ENCODE peak calls at places on chromosomes 12 and 14, in four cellular contexts. W is cardiac muscle cell, F is mesendoderm, B is H9. E is an unnamed sample.

GRCh38 chr14:69077841-69078240 is 75.1 kb downstream of the DCAF5 start:
- DNase-seq in W (peak), F (peak), B (no peak), E (no peak)

GRCh38 chr14:74634964-74635363 is 22.9 kb upstream of the LTBP2 start:
- DNase-seq in W (no peak), F (no peak), B (no peak), E (no peak)

GRCh38 chr14:36254020-36254614 is 66.3 kb downstream of the MBIP start:
- DNase-seq in W (peak), F (peak), B (peak), E (no peak)

GRCh38 chr12:111596985-111597730 is 2.0 kb downstream of the ATXN2 start:
- DNase-seq in W (peak), F (peak), B (peak), E (peak)

GRCh38 chr12:113158439-113159203 is 9.1 kb downstream of the CFAP73 start:
- DNase-seq in W (no peak), F (no peak), B (no peak), E (no peak)

GRCh38 chr12:4824415-4824814 is 85.3 kb upstream of the KCNA1 start:
- DNase-seq in W (peak), F (peak), B (no peak), E (no peak)

GRCh38 chr12:104722541-104723534 is 235.3 kb downstream of the SLC41A2 start:
- DNase-seq in W (no peak), F (peak), B (no peak), E (no peak)

GRCh38 chr12:61781021-61781581 is 479.1 kb upstream of the USP15 start:
- DNase-seq in W (no peak), F (peak), B (no peak), E (no peak)

GRCh38 chr14:21264025-21264801 is 5.0 kb downstream of the HNRNPC start:
- DNase-seq in W (peak), F (no peak), B (no peak), E (no peak)

GRCh38 chr14:21262410-21262809 is 6.8 kb downstream of the HNRNPC start:
- DNase-seq in W (no peak), F (no peak), B (no peak), E (no peak)

GRCh38 chr14:21261824-21262223 is 7.4 kb downstream of the HNRNPC start:
- DNase-seq in W (no peak), F (no peak), B (no peak), E (no peak)

GRCh38 chr14:21267431-21267845 is 1.8 kb downstream of the HNRNPC start:
- DNase-seq in W (peak), F (no peak), B (no peak), E (no peak)

GRCh38 chr14:21263284-21264024 is 5.8 kb downstream of the HNRNPC start:
- DNase-seq in W (no peak), F (no peak), B (no peak), E (no peak)
- H3K27ac ChIP-seq in W (no peak), F (no peak), B (no peak), E (no peak)

GRCh38 chr12:60308366-60309000 is 712.7 kb downstream of the SLC16A7 start:
- DNase-seq in W (peak), F (no peak), B (no peak), E (no peak)
- H3K27ac ChIP-seq in W (no peak), F (no peak), B (no peak), E (no peak)

GRCh38 chr14:73290279-73290678 is 53.0 kb downstream of the PAPLN start:
- DNase-seq in W (no peak), F (no peak), B (no peak), E (no peak)

GRCh38 chr14:73286598-73286997 is 49.3 kb downstream of the PAPLN start:
- DNase-seq in W (no peak), F (no peak), B (no peak), E (no peak)

GRCh38 chr14:73287071-73287470 is 49.8 kb downstream of the PAPLN start:
- DNase-seq in W (no peak), F (no peak), B (no peak), E (no peak)

GRCh38 chr14:73289729-73290128 is 52.4 kb downstream of the PAPLN start:
- DNase-seq in W (no peak), F (peak), B (no peak), E (no peak)

GRCh38 chr14:73289308-73289707 is 52.0 kb downstream of the PAPLN start:
- DNase-seq in W (no peak), F (no peak), B (no peak), E (no peak)
- H3K27ac ChIP-seq in W (no peak), F (no peak), B (no peak), E (no peak)

DNA sequence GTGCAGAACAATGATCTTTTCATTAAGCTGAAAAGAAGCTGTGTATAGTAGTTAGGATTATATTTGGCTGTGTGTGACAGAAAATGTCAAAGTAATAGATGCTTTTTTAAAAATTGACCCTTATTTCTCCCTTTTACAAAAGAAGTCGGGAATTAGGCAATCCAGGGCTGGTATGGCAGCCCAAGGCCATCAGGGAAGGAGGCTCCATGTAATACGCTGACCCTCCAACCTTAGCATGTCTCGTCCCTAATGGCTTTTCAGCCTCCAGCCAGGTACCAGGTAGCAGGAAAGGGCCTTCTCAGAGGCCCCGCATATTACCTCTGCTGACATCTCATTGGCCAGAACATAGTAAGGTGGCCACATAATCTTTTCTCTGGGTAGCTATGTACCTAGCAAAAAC is 79.7 kb downstream of the VCPKMT start:
- DNase-seq in W (no peak), F (no peak), B (no peak), E (no peak)
- H3K27ac ChIP-seq in W (no peak), F (no peak), B (no peak), E (no peak)

GRCh38 chr14:78010688-78011087 is 159.5 kb upstream of the NRXN3 start:
- DNase-seq in W (peak), F (no peak), B (no peak), E (no peak)

GRCh38 chr14:78007160-78007559 is 163.0 kb upstream of the NRXN3 start:
- DNase-seq in W (peak), F (no peak), B (no peak), E (no peak)

GRCh38 chr14:78005325-78005724 is 164.8 kb upstream of the NRXN3 start:
- DNase-seq in W (peak), F (no peak), B (no peak), E (no peak)
- H3K27ac ChIP-seq in W (no peak), F (no peak), B (no peak), E (no peak)

E was measured in ascending aorta.